ENCODE peak calls at places on chromosomes 7 and 10, in six cellular contexts. F is EL; A is T-helper 1 cell; E is stimulated activated CD4-positive, alpha-beta T cell treated with anti-CD3 and anti-CD28 coated beads, Interleukin-15, amount 100 ng/mL, for 1 hour; K is HTR-8/SVneo; G is activated T-cell treated with anti-CD3 and anti-CD28 coated beads for 1 hour. V is an unnamed sample.

GRCh38 chr10:30160431-30160982 is 101.1 kb upstream of the JCAD start:
- DNase-seq in E (no peak), G (no peak), F (no peak), A (no peak), K (no peak), V (no peak)

GRCh38 chr7:81780914-81781693 is 11.3 kb upstream of the HGF start:
- DNase-seq in E (no peak), K (no peak), F (no peak), A (no peak), G (no peak), V (no peak)

GRCh38 chr10:34587002-34587740 is 227.9 kb downstream of the PARD3 start:
- DNase-seq in G (no peak), A (no peak), E (no peak), F (peak; percentile 39), K (no peak), V (no peak)

GRCh38 chr10:116690356-116691078 is 51.8 kb downstream of the HSPA12A start:
- DNase-seq in A (no peak), G (no peak), E (no peak), F (no peak), K (no peak), V (no peak)

GRCh38 chr7:17209101-17209500 is 89.4 kb upstream of the AHR start:
- DNase-seq in G (no peak), A (no peak), E (no peak), F (no peak), K (no peak), V (no peak)

GRCh38 chr7:12570529-12571461 is at the start of gene SCIN:
- DNase-seq in A (no peak), G (no peak), F (peak; percentile 34), K (peak; percentile 35), E (no peak), V (no peak)

GRCh38 chr7:57348646-57349269 is 101.2 kb upstream of the ZNF716 start:
- DNase-seq in K (no peak), A (no peak), E (no peak), F (no peak), G (no peak), V (no peak)

GRCh38 chr7:20146461-20146860 is 70.7 kb downstream of the MACC1 start:
- DNase-seq in A (no peak), K (no peak), G (no peak), E (no peak), F (no peak), V (no peak)